ENCODE peak calls at places on chromosomes 7 and 10, in ten cellular contexts. M, U, F, Q, J, B, P, O, G and R are unnamed samples. For H3K4me1, the result is how much of the 10 kb centered on the place peaks cover.

GRCh38 chr7:106326594-106327537 is 42.1 kb upstream of the NAMPT start:
- DNase-seq in U (no peak), Q (no peak), P (no peak), G (peak), O (peak), J (no peak), F (no peak), M (no peak), B (no peak), R (no peak)

GRCh38 chr7:39415091-39415820 is 150.9 kb upstream of the YAE1 start:
- DNase-seq in G (no peak), F (no peak), J (no peak), P (no peak), M (no peak), O (no peak), B (no peak), U (no peak), Q (no peak), R (no peak)

GRCh38 chr7:3168869-3169268 is 125.2 kb upstream of the CARD11 start:
- DNase-seq in G (no peak), U (no peak), P (no peak), F (no peak), J (no peak), O (no peak), Q (no peak), M (no peak), B (no peak), R (no peak)

GRCh38 chr7:74658171-74659004 is 870 bp downstream of the GTF2I start:
- DNase-seq in F (peak), Q (peak), O (peak), U (peak), B (peak), M (peak), J (peak), P (peak), G (peak), R (peak)

GRCh38 chr7:154503962-154504550 is 451.9 kb downstream of the DPP6 start:
- DNase-seq in F (peak), P (peak), G (peak), M (peak), U (no peak), J (peak), O (no peak), B (peak), Q (peak), R (no peak)

GRCh38 chr7:67725437-67725836 is 728.8 kb downstream of the TYW1 start:
- DNase-seq in Q (no peak), U (no peak), B (no peak), F (no peak), M (no peak), P (no peak), O (no peak), J (no peak), G (no peak), R (no peak)

GRCh38 chr7:2843191-2843685 is 870 bp downstream of the GNA12 start:
- DNase-seq in O (no peak), M (no peak), F (no peak), B (no peak), Q (no peak), J (no peak), U (no peak), G (no peak), P (no peak), R (peak)

GRCh38 chr7:124723012-124723411 is 42.6 kb downstream of the GPR37 start:
- DNase-seq in Q (no peak), M (no peak), U (no peak), O (peak), J (peak), P (no peak), F (peak), B (no peak), G (peak), R (no peak)

GRCh38 chr7:42639930-42640329 is 271.9 kb downstream of the C7orf25 start:
- DNase-seq in U (no peak), B (no peak), P (no peak), G (no peak), F (no peak), M (peak), Q (no peak), J (no peak), O (no peak), R (no peak)

GRCh38 chr7:22628112-22628511 is 98.9 kb upstream of the IL6 start:
- DNase-seq in B (no peak), J (no peak), Q (no peak), M (no peak), G (no peak), U (no peak), P (no peak), F (no peak), O (no peak), R (no peak)

GRCh38 chr7:117479480-117480224 is at the start of gene CFTR:
- DNase-seq in J (no peak), O (no peak), Q (peak), P (peak), F (no peak), B (peak), M (no peak), G (no peak), U (peak), R (no peak)

GRCh38 chr7:45885264-45885882 is 2.9 kb upstream of the IGFBP1 start:
- DNase-seq in U (no peak), B (no peak), Q (no peak), M (no peak), P (no peak), O (peak), J (no peak), G (no peak), F (peak), R (no peak)

GRCh38 chr7:92973964-92974363 is 137.6 kb upstream of the CDK6 start:
- DNase-seq in J (peak), P (no peak), U (no peak), Q (no peak), B (no peak), F (peak), G (peak), M (no peak), O (peak), R (no peak)

GRCh38 chr10:124724279-124725027 is 19.7 kb downstream of the FAM53B start:
- DNase-seq in F (peak), G (no peak), O (no peak), M (no peak), B (no peak), U (no peak), Q (no peak), P (no peak), J (no peak), R (no peak)

GRCh38 chr7:50146692-50147091 is 53.6 kb upstream of the ZPBP start:
- DNase-seq in M (peak), O (no peak), U (no peak), F (no peak), J (no peak), Q (no peak), B (no peak), P (no peak), G (no peak), R (peak)

GRCh38 chr7:119086026-119086425 is 861.5 kb downstream of the ANKRD7 start:
- DNase-seq in Q (no peak), J (no peak), F (no peak), U (no peak), G (no peak), P (no peak), O (no peak), M (no peak), B (no peak), R (no peak)

GRCh38 chr10:118369806-118370205 is 27.7 kb upstream of the FAM204A start:
- DNase-seq in Q (peak), U (no peak), B (no peak), P (no peak), F (no peak), J (no peak), O (no peak), G (no peak), M (no peak), R (no peak)

DNA sequence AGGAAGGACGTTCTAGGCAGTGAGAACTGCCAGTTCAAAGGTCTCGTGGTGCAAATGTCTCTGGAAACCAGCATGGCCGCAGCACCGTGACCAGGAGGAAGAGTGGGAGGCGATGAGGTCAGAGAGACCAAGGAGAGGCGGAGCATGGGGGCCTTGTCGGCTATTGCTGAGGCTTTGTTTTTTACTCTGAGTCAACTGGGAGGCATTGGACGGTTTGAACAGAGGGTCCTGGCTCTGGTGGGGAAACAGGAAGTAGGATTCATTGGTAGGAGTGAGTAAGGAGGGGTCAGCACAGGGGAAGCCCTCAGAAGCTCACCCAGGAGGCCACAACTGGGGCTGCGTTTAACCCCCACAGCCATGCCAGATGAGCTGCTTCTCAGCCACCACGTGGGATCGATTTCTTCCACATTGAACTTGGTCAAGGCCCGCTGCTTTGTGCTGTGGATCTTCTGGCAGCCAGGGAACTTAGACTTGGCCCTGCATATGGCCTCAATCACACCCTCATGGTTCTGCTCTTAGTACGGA is 22.2 kb upstream of the SH2B2 start:
- DNase-seq in M (no peak), U (no peak), O (peak), J (peak), B (no peak), G (peak), P (no peak), F (no peak), Q (no peak), R (no peak)
- H2AFZ ChIP-seq in M (no peak), U (no peak), O (no peak), J (no peak), B (no peak), G (peak), P (no peak), F (no peak), Q (no peak), R (no peak)

GRCh38 chr10:79156334-79157274 is 87.8 kb downstream of the ZMIZ1 start:
- DNase-seq in P (no peak), O (no peak), U (no peak), J (no peak), G (no peak), B (no peak), F (no peak), M (no peak), Q (no peak), R (no peak)
- H3K4me1 ChIP-seq in P (half or more), O (half or more), U (under half), J (half or more), G (half or more), B (half or more), F (under half), M (under half), Q (half or more), R (under half)

GRCh38 chr7:80078882-80079281 is 55.7 kb upstream of the GNAI1 start:
- DNase-seq in J (no peak), F (no peak), M (no peak), U (no peak), G (no peak), O (no peak), Q (no peak), P (no peak), B (no peak), R (no peak)
- H3K4me2 ChIP-seq in J (no peak), F (peak), M (no peak), U (no peak), G (no peak), O (peak), Q (no peak), P (no peak), B (no peak), R (no peak)

DNA sequence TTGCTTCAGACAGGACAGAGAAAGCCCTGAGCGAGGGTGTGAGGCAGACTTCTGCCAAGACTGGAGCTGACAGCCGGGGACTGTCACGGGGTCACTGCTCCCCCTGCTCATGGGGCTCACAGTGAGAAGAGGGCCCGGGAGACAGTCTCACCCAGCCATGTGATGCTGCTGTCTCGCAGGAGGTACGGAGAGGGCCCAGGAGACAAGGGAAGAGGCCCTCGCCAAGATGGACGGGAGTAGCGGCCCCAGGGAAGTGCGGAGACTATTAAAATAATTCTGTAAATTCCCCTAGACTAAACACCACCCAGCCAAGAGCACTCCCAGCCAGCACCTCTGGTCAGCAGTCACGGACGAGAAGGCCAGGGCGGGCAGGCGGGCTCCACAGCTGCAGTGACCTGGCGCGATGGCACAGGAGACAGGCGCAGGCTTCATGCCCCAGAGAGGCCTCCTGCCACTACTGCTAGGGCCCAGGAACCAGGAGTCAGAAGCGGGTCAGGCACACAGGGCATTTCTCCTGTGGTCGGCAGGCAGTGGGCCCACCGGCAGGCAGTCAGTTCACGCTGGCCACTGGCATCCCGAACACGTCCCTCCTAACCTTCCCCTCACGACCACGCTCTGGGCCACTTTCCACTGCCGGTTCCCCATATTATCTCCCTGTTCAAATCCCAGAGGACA is 24.1 kb downstream of the WDR86 start:
- DNase-seq in B (no peak), P (no peak), F (no peak), U (no peak), O (peak), J (no peak), Q (no peak), G (no peak), M (no peak), R (no peak)
- H2AFZ ChIP-seq in B (no peak), P (no peak), F (no peak), U (no peak), O (no peak), J (no peak), Q (no peak), G (no peak), M (no peak), R (no peak)